ENCODE peak calls at places on chromosomes 16 and 17, in four cellular contexts. K, R, E and P are unnamed samples.

GRCh38 chr17:69609495-69610315 is 195.2 kb downstream of the MAP2K6 start:
- DNase-seq in K (no peak), R (no peak), E (no peak), P (peak)

GRCh38 chr17:27846042-27846655 is 45.8 kb upstream of the NOS2 start:
- DNase-seq in K (no peak), R (no peak), E (no peak), P (no peak)

GRCh38 chr16:4283939-4284338 is 11.1 kb upstream of the TFAP4 start:
- DNase-seq in K (no peak), R (no peak), E (no peak), P (no peak)

GRCh38 chr16:73122604-73123386 is 74.9 kb upstream of the ZFHX3 start:
- DNase-seq in K (no peak), R (no peak), E (no peak), P (peak)

GRCh38 chr17:6323626-6324356 is 111.1 kb downstream of the AIPL1 start:
- DNase-seq in K (no peak), R (no peak), E (no peak), P (no peak)

GRCh38 chr17:75081611-75082540 is 5.9 kb upstream of the SLC16A5 start:
- DNase-seq in K (no peak), R (no peak), E (no peak), P (no peak)

GRCh38 chr17:48800626-48801217 is 16.3 kb downstream of the TTLL6 start:
- DNase-seq in K (no peak), R (no peak), E (no peak), P (no peak)

GRCh38 chr17:28405632-28406477 is at the start of gene SLC46A1:
- DNase-seq in K (peak), R (peak), E (peak), P (peak)

GRCh38 chr17:78313735-78314648 is 45.9 kb downstream of the SOCS3 start:
- DNase-seq in K (peak), R (peak), E (peak), P (peak)

GRCh38 chr17:9828296-9829059 is 2.8 kb downstream of the GLP2R start:
- DNase-seq in K (no peak), R (no peak), E (no peak), P (no peak)

GRCh38 chr17:82007228-82007494 is 15.5 kb downstream of the CENPX start:
- DNase-seq in K (no peak), R (no peak), E (no peak), P (no peak)

GRCh38 chr16:35198223-35199199 is 1739.1 kb downstream of the TP53TG3F start:
- DNase-seq in K (no peak), R (no peak), E (no peak), P (no peak)

GRCh38 chr17:54172096-54172495 is 349.4 kb downstream of the KIF2B start:
- DNase-seq in K (no peak), R (no peak), E (no peak), P (no peak)
- H3K4me3 ChIP-seq in K (no peak), R (no peak), E (no peak), P (no peak)

GRCh38 chr17:60163108-60163784 is 13.5 kb downstream of the CA4 start:
- DNase-seq in K (no peak), R (no peak), E (no peak), P (peak)
- TF ChIP-seq CTCF in K (peak), R (no peak), E (no peak), P (peak)

DNA sequence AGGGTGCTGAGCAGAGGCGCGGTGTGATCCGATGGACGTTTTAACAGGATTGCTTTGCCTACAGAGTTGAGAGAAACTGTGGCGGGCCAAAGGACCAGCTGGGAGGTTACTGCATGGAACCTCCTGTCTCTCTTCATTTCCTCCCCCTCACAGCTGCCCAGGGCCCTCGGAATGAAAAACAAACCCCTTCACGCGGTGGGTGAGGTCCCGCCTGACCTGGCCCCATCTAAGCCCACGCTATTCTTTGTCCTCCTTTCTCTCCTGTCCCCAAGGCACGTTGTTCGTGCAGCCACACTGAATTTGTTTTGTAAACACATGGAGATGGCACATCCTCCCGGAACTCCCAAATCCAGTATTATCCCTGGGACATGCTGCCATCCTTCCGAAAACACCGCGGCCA is 302.2 kb downstream of the ABCC12 start:
- DNase-seq in K (no peak), R (no peak), E (no peak), P (no peak)
- H3K4me3 ChIP-seq in K (no peak), R (no peak), E (no peak), P (no peak)

GRCh38 chr16:20868890-20869289 is 31.3 kb downstream of the DCUN1D3 start:
- DNase-seq in K (no peak), R (peak), E (peak), P (no peak)

GRCh38 chr16:20871258-20871657 is 28.9 kb downstream of the DCUN1D3 start:
- DNase-seq in K (no peak), R (no peak), E (no peak), P (no peak)

GRCh38 chr16:20871935-20872815 is 28.0 kb downstream of the DCUN1D3 start:
- DNase-seq in K (no peak), R (no peak), E (no peak), P (peak)

GRCh38 chr16:20867585-20867984 is 32.6 kb downstream of the DCUN1D3 start:
- DNase-seq in K (no peak), R (no peak), E (no peak), P (no peak)

DNA sequence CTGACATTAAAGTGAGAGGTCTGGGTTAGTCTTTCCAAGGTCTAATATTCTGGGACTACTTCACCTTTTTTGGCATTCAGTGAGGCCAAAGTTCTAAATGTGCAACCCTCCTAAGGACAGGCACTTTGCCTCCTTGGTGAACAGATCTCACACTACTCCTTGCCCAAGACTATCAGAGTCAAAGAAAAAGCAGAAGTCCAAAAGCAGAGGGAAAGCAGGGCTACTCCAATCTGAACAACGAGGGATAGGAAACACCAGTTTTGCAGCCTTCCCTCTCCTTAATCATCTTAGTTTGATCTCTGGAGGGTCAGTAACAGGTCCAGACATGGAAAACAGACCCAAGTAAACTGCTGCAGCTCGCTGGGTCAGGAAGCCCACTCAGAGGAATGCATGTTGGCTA is 30.0 kb downstream of the DCUN1D3 start:
- DNase-seq in K (no peak), R (no peak), E (no peak), P (no peak)
- TF ChIP-seq CTCF in K (no peak), R (no peak), E (no peak), P (no peak)

GRCh38 chr17:76496464-76496863 is 4.8 kb downstream of the RHBDF2 start:
- DNase-seq in K (no peak), R (no peak), E (no peak), P (no peak)

GRCh38 chr17:76498886-76499667 is 2.1 kb downstream of the RHBDF2 start:
- DNase-seq in K (peak), R (no peak), E (no peak), P (peak)

GRCh38 chr17:76497699-76497978 is 3.6 kb downstream of the RHBDF2 start:
- DNase-seq in K (no peak), R (no peak), E (no peak), P (no peak)

GRCh38 chr17:76500074-76500744 is 1.0 kb downstream of the RHBDF2 start:
- DNase-seq in K (no peak), R (no peak), E (no peak), P (peak)

DNA sequence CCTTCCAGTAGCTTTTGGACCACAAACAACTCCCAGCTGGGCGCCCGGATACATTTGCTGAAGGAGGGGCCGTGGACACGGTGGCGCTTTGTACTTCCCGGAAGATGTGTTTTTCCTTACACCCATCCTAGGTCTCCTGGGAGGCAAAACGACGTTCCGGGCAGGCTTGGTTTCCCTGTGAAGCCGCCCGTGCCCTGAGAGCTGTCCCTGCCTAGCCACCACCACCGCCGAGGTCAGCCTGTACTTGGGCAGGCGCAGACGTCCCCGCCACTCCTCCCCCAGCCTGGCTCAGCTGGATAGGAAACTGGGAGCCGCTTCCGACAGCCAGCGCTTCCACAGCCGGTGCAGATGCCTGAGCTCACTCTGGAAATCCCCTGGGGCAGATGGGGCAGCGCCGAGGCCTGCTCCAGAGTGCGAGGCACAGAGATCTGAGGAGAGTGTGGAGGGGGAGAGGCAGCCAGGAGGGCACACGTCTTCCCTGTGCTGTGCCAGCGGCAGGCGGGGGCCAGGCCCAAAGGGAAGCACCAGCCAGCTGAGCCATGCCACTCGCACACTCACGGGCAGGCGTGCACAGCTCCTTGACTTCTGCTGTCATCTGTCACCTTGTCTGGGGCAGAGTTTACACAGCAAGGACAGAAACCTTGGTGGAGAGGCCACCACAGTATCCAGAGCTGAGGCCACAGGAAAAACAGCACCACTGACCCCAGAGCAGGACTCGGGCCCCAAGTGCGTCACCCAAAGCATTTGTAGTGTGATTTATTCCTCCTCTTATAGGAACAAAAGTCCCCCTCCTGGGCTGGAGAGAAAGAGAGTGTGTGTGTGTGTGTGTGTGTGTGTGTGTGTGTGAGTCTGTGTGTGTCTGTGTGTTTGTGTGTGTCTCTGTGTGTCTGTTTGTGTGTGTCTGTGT is 3.0 kb downstream of the RHBDF2 start:
- DNase-seq in K (peak), R (peak), E (peak), P (peak)
- H3K4me3 ChIP-seq in K (peak), R (peak), E (no peak), P (peak)